ENCODE peak calls at places on chromosomes 5 and 9, in seven cellular contexts. G is HCT116, K is GM12878, B is HepG2, D is H1, Q is SK-N-SH, I is K562. P is an unnamed sample.

GRCh38 chr5:317086-317811 is 4.3 kb upstream of the AHRR start:
- DNase-seq in I (peak; percentile 73), D (peak; percentile 86), B (peak; percentile 53), Q (peak; percentile 74), K (no peak), G (peak; percentile 52), P (peak; percentile 92)

GRCh38 chr9:136544549-136545064 is 1.2 kb downstream of the NOTCH1 start:
- DNase-seq in K (no peak), I (peak; percentile 57), B (no peak), G (no peak), D (no peak), Q (peak; percentile 63), P (peak; percentile 59)

GRCh38 chr5:3535414-3536211 is 60.0 kb upstream of the IRX1 start:
- DNase-seq in G (no peak), I (peak; percentile 79), Q (no peak), D (no peak), B (no peak), K (no peak), P (peak; percentile 33)

GRCh38 chr5:58300346-58300745 is 159.5 kb downstream of the PLK2 start:
- DNase-seq in I (no peak), B (no peak), K (no peak), Q (no peak), D (no peak), G (no peak), P (no peak)

GRCh38 chr9:89036383-89036782 is 45.1 kb downstream of the S1PR3 start:
- DNase-seq in B (no peak), K (no peak), I (no peak), D (no peak), G (no peak), Q (peak; percentile 58), P (no peak)

GRCh38 chr5:115829913-115830312 is 11.5 kb downstream of the ATG12 start:
- DNase-seq in B (no peak), K (no peak), I (no peak), G (no peak), D (no peak), Q (no peak), P (no peak)

GRCh38 chr5:176134529-176135223 is 103.5 kb upstream of the SIMC1 start:
- DNase-seq in G (no peak), I (no peak), Q (peak; percentile 86), K (no peak), D (peak; percentile 52), B (no peak), P (no peak)

GRCh38 chr9:3874472-3875370 is 348.9 kb upstream of the RFX3 start:
- DNase-seq in D (no peak), G (no peak), K (no peak), B (no peak), Q (no peak), I (no peak), P (no peak)

GRCh38 chr9:136565075-136565721 is 19.4 kb upstream of the NOTCH1 start:
- DNase-seq in D (no peak), K (no peak), G (no peak), B (no peak), I (no peak), Q (no peak), P (no peak)

GRCh38 chr5:169142264-169142970 is 158.5 kb downstream of the SLIT3 start:
- DNase-seq in D (no peak), G (no peak), B (no peak), K (no peak), Q (peak; percentile 61), I (no peak), P (no peak)

GRCh38 chr9:127388856-127389238 is 8.1 kb upstream of the SLC2A8 start:
- DNase-seq in D (no peak), G (no peak), Q (no peak), B (peak; percentile 35), I (no peak), K (no peak), P (no peak)

DNA sequence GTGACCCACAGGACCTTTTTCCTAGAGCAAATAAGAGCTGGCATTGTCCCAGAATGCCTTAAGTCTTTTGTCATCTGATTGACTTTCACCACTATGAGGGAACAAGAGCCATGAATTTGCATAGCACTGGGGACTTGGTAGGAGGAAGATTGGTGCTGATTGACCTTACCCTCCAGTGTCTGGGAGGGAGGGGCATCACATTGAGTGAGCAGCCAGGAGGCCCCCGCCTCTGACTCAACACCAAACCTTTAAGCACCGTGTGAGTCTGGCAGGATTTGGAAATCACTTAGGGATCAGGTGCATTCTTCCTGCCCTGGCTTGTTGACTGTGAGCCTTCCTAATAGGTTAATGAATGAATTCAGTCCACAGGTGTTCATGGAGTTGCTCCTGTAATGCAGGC is 40.7 kb downstream of the WNK2 start:
- DNase-seq in I (no peak), Q (no peak), G (peak; percentile 7), K (no peak), D (no peak), B (peak; percentile 53), P (peak; percentile 17)
- TF ChIP-seq JUND in I (no peak), Q (no peak), G (peak; percentile 22), K (no peak), D (no peak), B (no peak), P (no peak)

DNA sequence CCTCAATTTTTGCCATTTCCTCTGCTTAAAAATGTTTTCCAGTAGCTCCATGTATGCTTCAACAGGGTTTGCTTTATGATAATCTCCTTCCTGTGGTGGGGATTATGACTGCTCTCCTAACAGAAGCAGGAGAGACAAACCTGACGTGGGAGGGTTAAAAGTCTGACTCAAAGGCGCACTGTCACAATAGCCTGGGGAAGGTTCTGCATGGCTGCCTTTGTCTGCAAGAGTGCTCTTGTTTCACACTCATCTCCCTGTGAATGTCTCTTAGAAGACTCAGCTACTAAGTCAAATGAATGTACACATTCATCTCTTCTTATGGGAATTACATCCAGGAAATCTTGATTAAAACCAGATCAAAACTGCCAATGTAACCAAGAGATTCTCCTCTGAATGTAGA is 90.9 kb upstream of the MTAP start:
- DNase-seq in Q (no peak), K (no peak), I (no peak), D (no peak), B (no peak), G (peak; percentile 80), P (no peak)
- TF ChIP-seq JUND in Q (no peak), K (no peak), I (no peak), D (no peak), B (no peak), G (peak; percentile 60), P (no peak)

GRCh38 chr5:110058175-110058574 is 368.4 kb downstream of the MAN2A1 start:
- DNase-seq in B (no peak), Q (peak; percentile 9), I (no peak), G (no peak), D (no peak), K (no peak), P (no peak)
- TF ChIP-seq JUND in B (no peak), Q (no peak), I (no peak), G (no peak), D (no peak), K (no peak), P (no peak)

GRCh38 chr9:119639287-119639955 is 270.2 kb upstream of the BRINP1 start:
- DNase-seq in I (no peak), Q (peak; percentile 27), B (no peak), K (no peak), G (no peak), D (no peak), P (peak; percentile 62)
- TF ChIP-seq JUND in I (no peak), Q (no peak), B (no peak), K (no peak), G (no peak), D (no peak), P (no peak)

DNA sequence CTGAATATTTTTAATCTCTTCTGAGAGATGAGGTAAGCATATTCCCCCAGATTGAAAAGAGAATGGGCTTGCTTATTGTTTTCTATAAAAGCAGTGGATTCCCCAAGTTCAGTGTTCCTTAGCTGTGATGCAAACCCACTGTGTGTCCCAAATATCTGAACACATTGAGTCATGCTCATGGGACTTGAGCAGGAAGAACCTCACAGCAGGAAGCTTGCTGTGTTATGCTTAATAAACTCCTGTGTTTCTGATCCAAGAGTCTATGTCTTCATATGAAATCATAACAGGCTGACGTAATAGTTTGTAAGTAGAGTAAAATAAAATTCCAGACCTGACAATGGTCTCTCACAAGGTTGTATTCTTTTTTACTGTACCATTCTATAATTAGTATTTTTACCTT is 24.8 kb upstream of the LOX start:
- DNase-seq in I (no peak), D (no peak), Q (no peak), G (no peak), K (no peak), B (no peak), P (no peak)
- TF ChIP-seq JUND in I (no peak), D (no peak), Q (no peak), G (no peak), K (no peak), B (no peak), P (no peak)

DNA sequence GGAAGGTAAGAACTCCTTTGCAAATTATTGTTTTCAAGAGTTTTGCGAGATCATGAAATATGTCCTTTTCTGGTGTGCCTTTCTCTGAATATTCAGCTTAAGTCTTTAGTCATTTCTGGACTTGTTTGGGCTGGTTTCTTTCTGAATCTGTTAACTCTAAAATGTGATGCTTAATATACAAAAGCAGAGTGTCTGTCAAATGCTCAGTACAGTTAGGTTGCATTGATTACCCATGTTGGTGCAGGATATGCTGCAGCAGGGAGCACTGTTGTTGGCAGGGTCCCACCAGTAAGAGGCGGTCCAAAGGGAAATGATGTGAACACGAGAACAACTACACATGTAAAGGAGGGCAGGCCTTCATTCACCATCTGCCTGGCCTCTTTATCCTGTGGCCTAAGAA is 47.7 kb downstream of the SPTAN1 start:
- DNase-seq in D (no peak), Q (no peak), K (no peak), G (no peak), B (no peak), I (no peak), P (no peak)
- TF ChIP-seq JUND in D (no peak), Q (no peak), K (no peak), G (no peak), B (no peak), I (no peak), P (no peak)